ENCODE peak calls at places on chromosome 7, in seven cellular contexts. Z, L, I, K, X, J and M are unnamed samples.

GRCh38 chr7:158351051-158351450 is 236.6 kb downstream of the PTPRN2 start:
- DNase-seq in Z (no peak), L (no peak), I (no peak), K (no peak), X (no peak), J (no peak), M (no peak)

GRCh38 chr7:37287093-37287492 is 161.6 kb downstream of the ELMO1 start:
- DNase-seq in Z (no peak), L (peak; percentile 21), I (no peak), K (no peak), X (no peak), J (no peak), M (no peak)

GRCh38 chr7:121385800-121386179 is 10.3 kb downstream of the FAM3C start:
- DNase-seq in Z (no peak), L (no peak), I (no peak), K (no peak), X (no peak), J (no peak), M (no peak)

GRCh38 chr7:141354251-141354650 is 197.0 kb upstream of the AGK start:
- DNase-seq in Z (peak; percentile 23), L (no peak), I (no peak), K (no peak), X (no peak), J (peak; percentile 59), M (peak; percentile 77)

GRCh38 chr7:45624392-45624760 is 50.2 kb downstream of the ADCY1 start:
- DNase-seq in Z (peak; percentile 8), L (no peak), I (no peak), K (no peak), X (no peak), J (no peak), M (no peak)

GRCh38 chr7:44231088-44231487 is 30.3 kb downstream of the YKT6 start:
- DNase-seq in Z (no peak), L (no peak), I (no peak), K (no peak), X (no peak), J (no peak), M (no peak)

GRCh38 chr7:112779667-112780066 is 10.5 kb downstream of the TMEM168 start:
- DNase-seq in Z (no peak), L (no peak), I (no peak), K (no peak), X (no peak), J (no peak), M (peak; percentile 9)

GRCh38 chr7:152354061-152354460 is 81.7 kb downstream of the KMT2C start:
- DNase-seq in Z (no peak), L (no peak), I (no peak), K (no peak), X (no peak), J (peak; percentile 52), M (peak; percentile 68)

GRCh38 chr7:64890761-64891666 is 12.1 kb upstream of the ZNF273 start:
- DNase-seq in Z (peak; percentile 76), L (no peak), I (no peak), K (no peak), X (no peak), J (peak; percentile 48), M (no peak)

GRCh38 chr7:44064791-44065430 is 456 bp downstream of the PGAM2 start:
- DNase-seq in Z (no peak), L (no peak), I (no peak), K (no peak), X (peak; percentile 42), J (no peak), M (no peak)